ENCODE peak calls at places on chromosomes 7 and 10, in eight cellular contexts. H is left lung, V is fibroblast of lung, P is A549, Y is lung, I is IMR-90, E is kidney, Z is neuronal stem cell. N is an unnamed sample.

GRCh38 chr10:17561131-17561530 is 56.0 kb downstream of the HACD1 start:
- DNase-seq in H (no peak), V (peak; percentile 13), P (no peak), Y (no peak), I (peak; percentile 10), E (no peak), Z (no peak), N (no peak)

GRCh38 chr10:86667421-86668181 is 710 bp upstream of the LDB3 start:
- DNase-seq in H (no peak), V (no peak), P (no peak), Y (no peak), I (no peak), E (no peak), Z (no peak), N (no peak)

GRCh38 chr10:128070161-128070560 is 56.1 kb downstream of the MKI67 start:
- DNase-seq in H (no peak), V (no peak), P (no peak), Y (no peak), I (no peak), E (peak; percentile 61), Z (no peak), N (no peak)

GRCh38 chr7:44348851-44349781 is 23.7 kb upstream of the CAMK2B start:
- DNase-seq in H (no peak), V (no peak), P (no peak), Y (no peak), I (no peak), E (no peak), Z (no peak), N (no peak)

GRCh38 chr10:130341325-130341724 is 205.1 kb downstream of the GLRX3 start:
- DNase-seq in H (no peak), V (no peak), P (no peak), Y (no peak), I (no peak), E (peak; percentile 25), Z (peak; percentile 30), N (no peak)

GRCh38 chr7:123823898-123824753 is 20.8 kb upstream of the HYAL4 start:
- DNase-seq in H (no peak), V (no peak), P (no peak), Y (no peak), I (no peak), E (no peak), Z (no peak), N (no peak)

GRCh38 chr7:3244241-3244814 is 56.7 kb upstream of the SDK1 start:
- DNase-seq in H (no peak), V (peak; percentile 88), P (peak; percentile 45), Y (no peak), I (peak; percentile 92), E (no peak), Z (no peak), N (no peak)

GRCh38 chr7:45721949-45722598 is 147.9 kb downstream of the ADCY1 start:
- DNase-seq in H (no peak), V (no peak), P (no peak), Y (no peak), I (no peak), E (peak; percentile 45), Z (no peak), N (peak; percentile 91)

GRCh38 chr7:76364198-76364584 is 5.4 kb upstream of the YWHAG start:
- DNase-seq in H (peak; percentile 58), V (peak; percentile 46), P (peak; percentile 69), Y (no peak), I (peak; percentile 68), E (peak; percentile 69), Z (no peak), N (no peak)

GRCh38 chr7:80841566-80842478 is 77.0 kb downstream of the SEMA3C start:
- DNase-seq in H (no peak), V (peak; percentile 50), P (no peak), Y (no peak), I (no peak), E (no peak), Z (peak; percentile 15), N (no peak)

GRCh38 chr7:156049366-156049765 is 237.1 kb upstream of the SHH start:
- DNase-seq in H (no peak), V (no peak), P (no peak), Y (no peak), I (no peak), E (no peak), Z (no peak), N (no peak)

GRCh38 chr7:128732521-128733277 is 6.5 kb upstream of the CALU start:
- DNase-seq in H (no peak), V (no peak), P (no peak), Y (no peak), I (no peak), E (no peak), Z (no peak), N (no peak)

GRCh38 chr10:110010076-110011069 is 2.6 kb downstream of the ADD3 start:
- DNase-seq in H (no peak), V (no peak), P (no peak), Y (no peak), I (peak; percentile 55), E (no peak), Z (no peak), N (no peak)

GRCh38 chr7:55964261-55964801 is at the start of gene NIPSNAP2:
- DNase-seq in H (peak; percentile 47), V (peak; percentile 46), P (peak; percentile 55), Y (peak; percentile 42), I (peak; percentile 35), E (peak; percentile 87), Z (peak; percentile 69), N (no peak)

GRCh38 chr10:126569513-126570447 is 100.7 kb downstream of the C10orf90 start:
- DNase-seq in H (no peak), V (peak; percentile 84), P (peak; percentile 5), Y (no peak), I (peak; percentile 85), E (no peak), Z (no peak), N (no peak)

GRCh38 chr7:100122067-100122466 is 2.6 kb downstream of the CNPY4 start:
- DNase-seq in H (no peak), V (no peak), P (no peak), Y (no peak), I (no peak), E (no peak), Z (no peak), N (no peak)

GRCh38 chr7:100120518-100121085 is 1.2 kb downstream of the CNPY4 start:
- DNase-seq in H (no peak), V (no peak), P (no peak), Y (no peak), I (no peak), E (no peak), Z (no peak), N (no peak)

GRCh38 chr7:100124301-100125229 is 2.2 kb upstream of the MBLAC1 start:
- DNase-seq in H (no peak), V (no peak), P (no peak), Y (no peak), I (no peak), E (no peak), Z (no peak), N (no peak)

GRCh38 chr7:100119701-100120517 is 475 bp downstream of the CNPY4 start:
- DNase-seq in H (peak; percentile 52), V (peak; percentile 65), P (peak; percentile 68), Y (peak; percentile 63), I (peak; percentile 58), E (no peak), Z (no peak), N (peak; percentile 96)

DNA sequence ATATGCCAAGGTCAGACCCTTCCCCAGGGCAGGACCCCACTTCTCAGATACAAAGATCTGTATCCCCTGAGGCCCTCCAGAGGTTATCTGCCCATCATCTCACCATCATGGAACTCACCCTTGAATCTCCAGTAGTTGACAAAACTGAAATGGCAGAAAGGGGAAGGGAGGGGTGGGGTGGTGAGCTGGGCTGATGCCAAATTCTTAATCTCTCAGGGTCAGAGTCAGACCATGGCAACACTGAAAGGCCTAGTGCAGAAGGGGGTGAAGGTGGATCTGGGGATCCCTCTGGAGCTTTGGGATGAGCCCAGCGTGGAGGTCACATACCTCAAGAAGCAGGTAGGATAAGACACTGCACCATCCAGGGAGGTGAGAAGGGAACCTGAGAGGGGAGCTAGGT is 3.1 kb downstream of the CNPY4 start:
- DNase-seq in H (no peak), V (no peak), P (no peak), Y (no peak), I (no peak), E (no peak), Z (no peak), N (no peak)
- H3K27ac ChIP-seq in H (no peak overlapping the region), V (no peak overlapping the region), P (no peak overlapping the region), Y (no peak overlapping the region), I (no peak overlapping the region), E (no peak overlapping the region), Z (no peak overlapping the region), N (no peak overlapping the region)

GRCh38 chr7:142807855-142808460 is 37.2 kb downstream of the PRSS2 start:
- DNase-seq in H (no peak), V (no peak), P (no peak), Y (no peak), I (peak; percentile 15), E (no peak), Z (no peak), N (peak; percentile 83)

GRCh38 chr7:142806957-142807356 is 36.2 kb downstream of the PRSS2 start:
- DNase-seq in H (no peak), V (no peak), P (no peak), Y (no peak), I (no peak), E (no peak), Z (no peak), N (no peak)

GRCh38 chr7:142808802-142809583 is 38.2 kb downstream of the PRSS2 start:
- DNase-seq in H (peak; percentile 44), V (no peak), P (no peak), Y (no peak), I (peak; percentile 7), E (peak; percentile 79), Z (no peak), N (no peak)

GRCh38 chr7:142809671-142810070 is 38.9 kb downstream of the PRSS2 start:
- DNase-seq in H (no peak), V (no peak), P (no peak), Y (no peak), I (no peak), E (no peak), Z (no peak), N (no peak)

DNA sequence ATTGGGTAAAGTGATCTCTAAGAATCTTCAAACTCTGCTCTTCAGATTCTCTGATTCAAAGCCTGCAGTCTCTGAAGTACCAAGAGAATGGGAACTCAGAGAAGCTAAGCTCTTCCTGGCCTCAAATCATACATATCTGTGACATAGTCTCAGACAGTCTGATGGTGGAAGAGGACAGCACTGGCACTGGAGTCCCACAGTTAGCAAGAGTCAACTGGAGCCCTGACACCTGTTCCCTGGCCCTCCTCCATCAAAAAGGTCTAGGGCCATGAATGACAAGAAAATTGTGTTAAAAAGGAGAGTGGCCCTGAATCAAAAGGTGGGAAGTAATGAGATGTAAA is 37.7 kb downstream of the PRSS2 start:
- DNase-seq in H (no peak), V (no peak), P (no peak), Y (no peak), I (no peak), E (no peak), Z (no peak), N (no peak)
- H3K4me1 ChIP-seq in H (no peaks in the 10 kb centered on the region), V (no peaks in the 10 kb centered on the region), P (no peaks in the 10 kb centered on the region), Y (no peaks in the 10 kb centered on the region), I (no peaks in the 10 kb centered on the region), E (no peaks in the 10 kb centered on the region), Z (no peaks in the 10 kb centered on the region), N (no peaks in the 10 kb centered on the region)

GRCh38 chr10:92108120-92108519 is 182.8 kb downstream of the CPEB3 start:
- DNase-seq in H (no peak), V (no peak), P (no peak), Y (no peak), I (no peak), E (no peak), Z (no peak), N (no peak)
- H3K27ac ChIP-seq in H (no peak overlapping the region), V (no peak overlapping the region), P (no peak overlapping the region), Y (no peak overlapping the region), I (no peak overlapping the region), E (no peak overlapping the region), Z (no peak overlapping the region), N (no peak overlapping the region)

GRCh38 chr10:58264780-58265179 is 2.9 kb downstream of the IPMK start:
- DNase-seq in H (no peak), V (no peak), P (no peak), Y (no peak), I (no peak), E (no peak), Z (no peak), N (no peak)
- H3K4me1 ChIP-seq in H (peaks cover 8% of the 10 kb centered on the region), V (peaks cover 2% of the 10 kb centered on the region), P (peaks cover 25% of the 10 kb centered on the region), Y (no peaks in the 10 kb centered on the region), I (no peaks in the 10 kb centered on the region), E (no peaks in the 10 kb centered on the region), Z (peaks cover 7% of the 10 kb centered on the region), N (peaks cover 21% of the 10 kb centered on the region)

N was measured in esophagus muscularis mucosa.